ENCODE peak calls at places on chromosome 2, in nine cellular contexts. L is lower lobe of right lung; J is effector memory CD4-positive, alpha-beta T cell; F is tibial artery; M is SJSA1; Q is left ventricle myocardium inferior; D is mammary epithelial cell; U is endothelial cell of umbilical vein; T is fibroblast of lung. G is an unnamed sample. For H3K4me1 and H3K36me3, the result is how much of the 10 kb centered on the place peaks cover.

GRCh38 chr2:98637401-98638144 is 29.2 kb downstream of the UNC50 start:
- DNase-seq in Q (no peak), D (no peak), U (no peak), F (no peak), J (peak), L (no peak), M (no peak), T (no peak), G (peak)

GRCh38 chr2:226308981-226309380 is 490.6 kb downstream of the IRS1 start:
- DNase-seq in F (no peak), J (no peak), Q (no peak), T (peak), U (no peak), L (no peak), D (no peak), M (no peak), G (no peak)

GRCh38 chr2:14354231-14354630 is 278.3 kb upstream of the LRATD1 start:
- DNase-seq in Q (no peak), J (no peak), M (no peak), D (no peak), L (no peak), T (no peak), U (no peak), F (no peak), G (no peak)

GRCh38 chr2:33304032-33304864 is 172.2 kb upstream of the RASGRP3 start:
- DNase-seq in J (no peak), U (peak), T (no peak), Q (no peak), L (no peak), D (no peak), F (no peak), M (no peak), G (no peak)

GRCh38 chr2:121626777-121627524 is 22.3 kb downstream of the CLASP1 start:
- DNase-seq in F (peak), D (no peak), J (no peak), U (peak), L (peak), M (no peak), Q (peak), T (peak), G (no peak)

GRCh38 chr2:240156026-240156390 is 15.6 kb upstream of the OTOS start:
- DNase-seq in J (no peak), M (no peak), Q (no peak), U (no peak), T (no peak), F (no peak), L (no peak), D (no peak), G (no peak)

GRCh38 chr2:152408260-152408659 is 73.3 kb downstream of the FMNL2 start:
- DNase-seq in T (no peak), D (no peak), F (no peak), J (no peak), U (no peak), Q (no peak), L (no peak), M (no peak), G (no peak)

GRCh38 chr2:202695166-202695565 is 60.4 kb downstream of the FAM117B start:
- DNase-seq in D (no peak), T (peak), M (no peak), Q (no peak), L (no peak), U (no peak), J (no peak), F (no peak), G (no peak)

GRCh38 chr2:20093263-20094141 is 42.1 kb upstream of the LAPTM4A start:
- DNase-seq in F (no peak), M (peak), T (peak), D (peak), L (no peak), U (peak), J (no peak), Q (peak), G (no peak)

GRCh38 chr2:68134120-68134519 is 23.6 kb upstream of the PNO1 start:
- DNase-seq in D (no peak), T (no peak), F (no peak), U (no peak), M (no peak), Q (no peak), L (no peak), J (no peak), G (no peak)

GRCh38 chr2:71861186-71862160 is 286.2 kb downstream of the CYP26B1 start:
- DNase-seq in Q (no peak), D (no peak), M (no peak), T (no peak), J (no peak), L (no peak), F (no peak), U (no peak), G (no peak)

GRCh38 chr2:136000502-136000901 is 15.1 kb upstream of the DARS1 start:
- DNase-seq in Q (no peak), T (no peak), U (peak), J (no peak), M (no peak), F (peak), D (no peak), L (no peak), G (no peak)

GRCh38 chr2:26363958-26364357 is 17.4 kb upstream of the ADGRF3 start:
- DNase-seq in Q (no peak), F (no peak), J (no peak), U (no peak), L (no peak), T (no peak), M (no peak), D (no peak), G (no peak)

GRCh38 chr2:70926042-70926441 is 9.7 kb upstream of the ATP6V1B1 start:
- DNase-seq in D (no peak), L (no peak), T (no peak), F (peak), U (no peak), M (peak), J (no peak), Q (no peak), G (no peak)

GRCh38 chr2:216492951-216493685 is 5.5 kb upstream of the RPL37A start:
- DNase-seq in U (peak), Q (no peak), T (peak), F (no peak), J (no peak), D (peak), L (no peak), M (peak), G (no peak)

GRCh38 chr2:231364961-231365810 is 30.3 kb upstream of the B3GNT7 start:
- DNase-seq in F (peak), T (peak), M (peak), Q (no peak), U (peak), L (peak), D (peak), J (no peak), G (no peak)

GRCh38 chr2:217797661-217798069 is 205.1 kb downstream of the TNS1 start:
- DNase-seq in L (no peak), M (peak), F (peak), J (no peak), Q (peak), D (peak), T (no peak), U (no peak), G (no peak)

GRCh38 chr2:111100765-111101162 is 19.9 kb upstream of the BCL2L11 start:
- DNase-seq in L (no peak), M (no peak), Q (no peak), F (no peak), U (no peak), T (no peak), D (peak), J (no peak), G (no peak)

GRCh38 chr2:64698668-64699444 is 45.1 kb upstream of the SERTAD2 start:
- DNase-seq in M (no peak), T (peak), L (no peak), F (no peak), U (peak), D (peak), J (no peak), Q (no peak), G (no peak)

GRCh38 chr2:206176128-206176527 is 16.4 kb downstream of the EEF1B2 start:
- DNase-seq in L (no peak), Q (no peak), T (no peak), F (no peak), D (no peak), M (no peak), U (no peak), J (no peak), G (no peak)

GRCh38 chr2:240149943-240150784 is 9.7 kb upstream of the OTOS start:
- DNase-seq in F (no peak), U (peak), M (no peak), L (peak), D (no peak), Q (no peak), T (peak), J (no peak), G (no peak)

GRCh38 chr2:9717886-9718451 is 87.2 kb upstream of the YWHAQ start:
- DNase-seq in T (no peak), L (no peak), M (no peak), J (no peak), D (no peak), F (no peak), Q (no peak), U (no peak), G (no peak)

GRCh38 chr2:9144047-9144446 is 62.6 kb upstream of the ASAP2 start:
- DNase-seq in M (no peak), D (no peak), F (no peak), U (no peak), T (peak), Q (no peak), L (no peak), J (no peak), G (no peak)

GRCh38 chr2:58131191-58132011 is 84.8 kb downstream of the VRK2 start:
- DNase-seq in F (no peak), M (no peak), J (no peak), U (peak), Q (no peak), T (peak), L (no peak), D (no peak), G (no peak)

GRCh38 chr2:65049010-65049639 is 7.1 kb upstream of the CEP68 start:
- DNase-seq in M (no peak), U (no peak), J (no peak), D (no peak), F (no peak), T (no peak), Q (no peak), L (no peak), G (no peak)

GRCh38 chr2:136247204-136247990 is 129.4 kb upstream of the CXCR4 start:
- DNase-seq in L (peak), Q (no peak), D (peak), U (no peak), F (no peak), J (no peak), M (no peak), T (no peak), G (no peak)

GRCh38 chr2:203535784-203536590 is 886 bp upstream of the RAPH1 start:
- DNase-seq in U (no peak), Q (no peak), D (no peak), T (peak), M (no peak), J (no peak), L (no peak), F (no peak), G (no peak)

GRCh38 chr2:10226032-10226724 is 76.5 kb upstream of the HPCAL1 start:
- DNase-seq in Q (no peak), M (no peak), D (no peak), T (no peak), J (no peak), F (peak), U (no peak), L (peak), G (no peak)

GRCh38 chr2:240603081-240603835 is 16.7 kb downstream of the CAPN10 start:
- DNase-seq in Q (no peak), T (no peak), M (no peak), F (peak), U (no peak), J (no peak), D (no peak), L (peak), G (no peak)

GRCh38 chr2:213015387-213016165 is 135.8 kb downstream of the IKZF2 start:
- DNase-seq in M (no peak), L (no peak), T (no peak), D (no peak), Q (no peak), J (no peak), U (no peak), F (no peak), G (no peak)

GRCh38 chr2:160373263-160374019 is 120.2 kb downstream of the RBMS1 start:
- DNase-seq in L (no peak), Q (no peak), M (no peak), U (peak), D (no peak), T (no peak), F (no peak), J (no peak), G (no peak)
- H3K4me1 ChIP-seq in L (half or more), Q (half or more), M (half or more), U (half or more), D (under half), T (under half), F (under half), J (under half), G (half or more)

GRCh38 chr2:73258186-73258912 is 24.2 kb downstream of the CCT7 start:
- DNase-seq in U (no peak), T (no peak), L (no peak), M (no peak), Q (no peak), F (no peak), J (no peak), D (no peak), G (no peak)
- H3K36me3 ChIP-seq in U (under half), T (under half), L (under half), M (under half), Q (under half), F (under half), J (under half), D (under half), G (under half)

DNA sequence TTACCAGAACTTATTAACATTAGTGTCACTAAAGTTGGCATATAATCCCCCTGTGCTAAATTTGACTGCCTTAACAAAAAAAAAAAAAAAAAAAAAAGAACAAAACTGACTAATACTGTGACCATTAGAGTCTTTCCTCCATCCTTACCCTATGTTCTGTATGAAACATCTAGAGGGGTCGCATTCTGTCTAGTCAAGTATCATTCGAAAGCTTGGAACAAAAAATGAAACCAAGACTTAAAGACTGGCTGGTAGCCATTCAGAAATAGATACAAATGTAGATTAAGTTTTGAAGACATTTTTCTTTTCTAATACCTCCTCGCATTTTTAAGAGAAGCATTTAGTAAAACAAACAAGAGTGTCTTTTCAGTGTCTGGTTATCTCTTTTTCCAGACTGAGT is 66.7 kb downstream of the SPATS2L start:
- DNase-seq in M (no peak), T (no peak), U (no peak), Q (no peak), D (no peak), J (no peak), F (no peak), L (no peak), G (no peak)
- H3K27ac ChIP-seq in M (no peak), T (no peak), U (no peak), Q (no peak), D (no peak), J (peak), F (no peak), L (no peak), G (peak)

GRCh38 chr2:55160422-55160821 is 71.7 kb downstream of the CLHC1 start:
- DNase-seq in D (no peak), F (no peak), Q (no peak), T (no peak), M (no peak), U (no peak), J (no peak), L (no peak), G (no peak)
- H3K4me1 ChIP-seq in D (under half), F (under half), Q (under half), T (under half), M (half or more), U (half or more), J (under half), L (half or more), G (under half)

GRCh38 chr2:186644791-186645190 is 49.1 kb upstream of the FAM171B start:
- DNase-seq in D (peak), L (no peak), M (no peak), J (no peak), U (no peak), F (no peak), T (no peak), Q (no peak), G (no peak)
- H3K36me3 ChIP-seq in D (under half), L (half or more), M (half or more), J (under half), U (under half), F (under half), T (under half), Q (half or more), G (under half)

GRCh38 chr2:179580378-179581146 is 280.9 kb downstream of the ZNF385B start:
- DNase-seq in D (no peak), F (no peak), Q (peak), J (no peak), U (no peak), L (no peak), T (peak), M (no peak), G (no peak)
- H3K27ac ChIP-seq in D (no peak), F (no peak), Q (peak), J (no peak), U (no peak), L (peak), T (no peak), M (no peak), G (no peak)

DNA sequence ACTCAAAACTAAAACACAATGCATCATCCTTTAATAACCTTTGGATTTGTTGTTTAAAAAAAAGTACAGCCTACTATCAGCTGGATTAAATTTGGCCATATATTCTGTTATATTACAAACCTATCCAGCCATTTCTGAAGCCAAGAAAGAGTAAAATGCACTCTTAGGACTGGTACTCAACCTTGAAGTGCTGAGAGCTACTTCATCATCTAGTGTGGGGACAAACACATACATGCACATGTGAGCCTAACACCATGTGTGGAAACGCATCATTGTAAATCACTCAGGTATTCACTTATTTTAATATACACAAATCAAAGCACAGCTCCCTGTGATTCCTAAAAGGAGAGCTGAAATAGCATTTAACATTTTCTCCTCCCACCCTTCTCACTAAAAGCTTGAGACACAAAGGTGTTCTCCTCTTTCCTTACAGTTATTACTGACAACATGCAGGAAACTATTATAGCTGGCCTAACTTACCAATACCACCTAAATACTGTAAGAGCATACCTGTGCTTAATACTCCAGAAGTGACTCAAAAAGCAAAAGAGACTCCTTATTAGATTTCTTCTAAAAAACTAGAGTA is 7.5 kb downstream of the BAZ2B start:
- DNase-seq in T (no peak), D (no peak), M (no peak), Q (no peak), J (no peak), L (no peak), F (no peak), U (no peak), G (no peak)
- H3K4me1 ChIP-seq in T (under half), D (under half), M (under half), Q (half or more), J (under half), L (half or more), F (under half), U (under half), G (under half)

GRCh38 chr2:105774781-105775337 is 30.1 kb downstream of the NCK2 start:
- DNase-seq in F (no peak), U (no peak), Q (no peak), L (no peak), T (no peak), M (no peak), D (no peak), J (no peak), G (no peak)

GRCh38 chr2:105777506-105778343 is 33.0 kb downstream of the NCK2 start:
- DNase-seq in J (no peak), L (no peak), Q (no peak), T (no peak), D (no peak), F (no peak), U (no peak), M (no peak), G (no peak)

GRCh38 chr2:105775809-105776559 is 31.3 kb downstream of the NCK2 start:
- DNase-seq in T (no peak), M (no peak), U (no peak), J (no peak), D (no peak), Q (no peak), F (no peak), L (no peak), G (peak)

GRCh38 chr2:105777071-105777482 is 32.4 kb downstream of the NCK2 start:
- DNase-seq in L (no peak), M (no peak), F (no peak), U (no peak), J (no peak), Q (no peak), T (no peak), D (no peak), G (no peak)

DNA sequence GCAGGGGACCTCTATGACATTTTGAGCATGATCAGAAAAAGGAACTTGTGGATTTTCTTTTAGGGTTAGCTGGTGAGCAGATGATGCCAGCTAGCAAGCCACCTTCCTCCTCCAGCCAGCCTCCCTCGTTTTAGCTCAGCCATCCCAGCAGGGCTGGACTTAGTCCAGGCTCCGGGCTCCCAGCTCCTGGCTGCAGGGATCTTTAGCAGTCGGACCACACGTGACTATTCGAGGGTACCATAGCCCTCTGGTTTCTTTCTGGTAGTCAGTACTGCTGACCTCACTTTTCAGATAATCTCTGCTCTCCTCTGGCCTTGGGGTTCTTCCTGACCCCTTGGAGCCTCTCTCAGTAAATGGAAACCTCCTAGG is 31.8 kb downstream of the NCK2 start:
- DNase-seq in M (no peak), D (no peak), F (no peak), J (no peak), U (no peak), T (no peak), Q (no peak), L (no peak), G (no peak)
- H3K36me3 ChIP-seq in M (under half), D (under half), F (under half), J (under half), U (under half), T (under half), Q (under half), L (under half), G (under half)

DNA sequence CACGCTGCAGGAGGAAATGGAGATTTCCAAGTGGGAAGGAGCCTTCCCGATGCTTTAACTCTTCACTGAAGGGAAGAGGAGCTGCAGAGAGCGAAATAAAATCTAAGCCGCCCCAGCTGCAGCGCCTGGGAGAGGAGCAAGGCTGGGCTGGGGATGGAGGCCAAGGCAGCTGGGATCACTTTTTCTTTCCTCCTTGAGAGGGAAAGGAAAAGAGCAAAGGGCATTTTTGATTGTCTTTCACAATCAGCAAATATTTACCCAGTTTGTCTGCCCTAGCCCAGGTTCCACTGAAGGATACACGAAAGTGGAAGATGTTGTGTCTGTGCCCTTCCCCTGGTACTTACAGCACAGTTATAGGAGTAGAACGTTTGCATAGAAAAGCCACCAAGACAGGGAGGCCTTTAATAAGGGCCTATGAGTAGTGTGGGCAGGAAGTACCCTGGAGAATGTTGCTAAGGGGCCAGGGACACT is 38.8 kb downstream of the EPAS1 start:
- DNase-seq in M (no peak), U (no peak), L (peak), T (no peak), D (no peak), Q (no peak), F (no peak), J (no peak), G (no peak)
- H3K27ac ChIP-seq in M (peak), U (peak), L (peak), T (peak), D (peak), Q (peak), F (peak), J (no peak), G (no peak)

GRCh38 chr2:235180642-235181041 is 228.8 kb downstream of the SH3BP4 start:
- DNase-seq in M (no peak), F (no peak), Q (no peak), J (no peak), L (no peak), D (no peak), T (no peak), U (no peak), G (no peak)
- H3K4me1 ChIP-seq in M (under half), F (under half), Q (under half), J (under half), L (under half), D (under half), T (under half), U (under half), G (under half)

G was measured in CD8-positive, alpha-beta T cell.